ENCODE peak calls at places on chromosomes 11 and 22, in five cellular contexts. P, Z, F, O and G are unnamed samples.

GRCh38 chr11:134069426-134069921 is 602 bp downstream of the JAM3 start:
- DNase-seq in P (no peak), Z (peak; percentile 17), F (no peak), O (no peak), G (no peak)

GRCh38 chr11:59551651-59552521 is 40.5 kb downstream of the OR4D9 start:
- DNase-seq in P (peak; percentile 60), Z (no peak), F (no peak), O (peak; percentile 44), G (no peak)

GRCh38 chr11:2135018-2135569 is 4.1 kb downstream of the IGF2 start:
- DNase-seq in P (no peak), Z (no peak), F (no peak), O (no peak), G (no peak)

GRCh38 chr22:21972293-21972779 is 10.3 kb downstream of the TOP3B start:
- DNase-seq in P (peak; percentile 57), Z (no peak), F (no peak), O (no peak), G (no peak)

GRCh38 chr11:2927493-2927800 is 1.8 kb downstream of the PHLDA2 start:
- DNase-seq in P (no peak), Z (no peak), F (no peak), O (no peak), G (no peak)

GRCh38 chr11:9205596-9205995 is 59.6 kb downstream of the DENND5A start:
- DNase-seq in P (no peak), Z (no peak), F (no peak), O (no peak), G (no peak)

GRCh38 chr22:41951898-41952474 is at the start of gene SMIM45:
- DNase-seq in P (no peak), Z (peak; percentile 90), F (no peak), O (no peak), G (no peak)

GRCh38 chr11:79413258-79413657 is 27.6 kb downstream of the TENM4 start:
- DNase-seq in P (peak; percentile 27), Z (peak; percentile 61), F (no peak), O (peak; percentile 71), G (no peak)

GRCh38 chr11:104690243-104690642 is 208.0 kb downstream of the CASP12 start:
- DNase-seq in P (no peak), Z (no peak), F (no peak), O (no peak), G (no peak)

GRCh38 chr22:19422440-19423301 is 8.9 kb downstream of the HIRA start:
- DNase-seq in P (no peak), Z (no peak), F (no peak), O (no peak), G (no peak)

GRCh38 chr11:74950374-74950969 is 1.4 kb downstream of the SPCS2 start:
- DNase-seq in P (no peak), Z (no peak), F (no peak), O (no peak), G (no peak)

GRCh38 chr22:44596726-44597125 is 98.7 kb upstream of the RTL6 start:
- DNase-seq in P (no peak), Z (no peak), F (no peak), O (no peak), G (no peak)

GRCh38 chr11:78351193-78351592 is 66.4 kb downstream of the GAB2 start:
- DNase-seq in P (no peak), Z (peak; percentile 53), F (no peak), O (no peak), G (no peak)

GRCh38 chr11:30314625-30315024 is 8.3 kb upstream of the ARL14EP start:
- DNase-seq in P (no peak), Z (no peak), F (no peak), O (no peak), G (no peak)

GRCh38 chr11:103877221-103877620 is 159.2 kb upstream of the DDI1 start:
- DNase-seq in P (peak; percentile 33), Z (no peak), F (no peak), O (no peak), G (no peak)

GRCh38 chr11:77503006-77503405 is 29.1 kb upstream of the PAK1 start:
- DNase-seq in P (no peak), Z (no peak), F (no peak), O (no peak), G (no peak)

GRCh38 chr11:72758304-72758689 is 6.1 kb upstream of the ARAP1 start:
- DNase-seq in P (no peak), Z (no peak), F (no peak), O (no peak), G (no peak)

GRCh38 chr22:46614070-46614931 is 5.9 kb upstream of the GRAMD4 start:
- DNase-seq in P (no peak), Z (no peak), F (no peak), O (no peak), G (no peak)

GRCh38 chr11:93403930-93404329 is 73.4 kb downstream of the DEUP1 start:
- DNase-seq in P (no peak), Z (no peak), F (no peak), O (no peak), G (no peak)

GRCh38 chr11:122883682-122883981 is 1.1 kb downstream of the JHY start:
- DNase-seq in P (no peak), Z (no peak), F (no peak), O (no peak), G (no peak)

GRCh38 chr22:23251445-23252093 is 71.3 kb downstream of the BCR start:
- DNase-seq in P (no peak), Z (no peak), F (no peak), O (peak; percentile 54), G (no peak)